ENCODE peak calls at places on chromosomes 3 and 15, in ten cellular contexts. A, R, N, H, O, Z, S, M, K and X are unnamed samples.

GRCh38 chr15:40045572-40046217 is 6.7 kb upstream of the SRP14 start:
- DNase-seq in Z (no peak), M (no peak), S (no peak), O (peak), K (no peak), H (no peak), R (no peak), N (no peak), A (no peak), X (no peak)

GRCh38 chr3:14463330-14464216 is 61.2 kb downstream of the SLC6A6 start:
- DNase-seq in R (no peak), K (no peak), H (no peak), S (no peak), O (no peak), Z (no peak), N (no peak), M (peak), A (no peak), X (no peak)

GRCh38 chr3:28915711-28916481 is 365.0 kb upstream of the RBMS3 start:
- DNase-seq in N (no peak), O (no peak), S (peak), R (no peak), H (peak), M (peak), K (peak), A (peak), Z (no peak), X (no peak)

GRCh38 chr3:183491109-183491922 is 62.9 kb upstream of the MCF2L2 start:
- DNase-seq in K (no peak), O (no peak), S (no peak), N (no peak), R (no peak), H (no peak), A (no peak), M (peak), Z (no peak), X (no peak)

GRCh38 chr3:65153850-65154512 is 466.2 kb upstream of the ADAMTS9 start:
- DNase-seq in A (no peak), S (peak), M (peak), K (no peak), N (no peak), H (no peak), R (no peak), Z (no peak), O (no peak), X (no peak)

GRCh38 chr15:42313463-42313862 is 40.2 kb upstream of the TMEM87A start:
- DNase-seq in M (peak), H (no peak), Z (no peak), K (no peak), N (no peak), R (no peak), O (no peak), S (peak), A (no peak), X (no peak)

GRCh38 chr3:195200010-195200822 is 70.7 kb downstream of the XXYLT1 start:
- DNase-seq in K (no peak), O (no peak), M (no peak), H (no peak), Z (no peak), R (no peak), A (no peak), S (no peak), N (no peak), X (no peak)

GRCh38 chr15:47184003-47184404 is 533.3 kb upstream of the SEMA6D start:
- DNase-seq in R (peak), O (no peak), Z (peak), H (no peak), K (no peak), S (peak), N (no peak), A (no peak), M (peak), X (peak)

GRCh38 chr15:31078461-31078860 is 23.1 kb downstream of the TRPM1 start:
- DNase-seq in S (no peak), Z (no peak), K (no peak), N (no peak), H (no peak), A (no peak), M (peak), O (no peak), R (no peak), X (no peak)
- TF ChIP-seq CTCF in S (no peak), Z (no peak), K (no peak), N (no peak), H (no peak), A (no peak), M (no peak), O (no peak), R (no peak), X (no peak)

DNA sequence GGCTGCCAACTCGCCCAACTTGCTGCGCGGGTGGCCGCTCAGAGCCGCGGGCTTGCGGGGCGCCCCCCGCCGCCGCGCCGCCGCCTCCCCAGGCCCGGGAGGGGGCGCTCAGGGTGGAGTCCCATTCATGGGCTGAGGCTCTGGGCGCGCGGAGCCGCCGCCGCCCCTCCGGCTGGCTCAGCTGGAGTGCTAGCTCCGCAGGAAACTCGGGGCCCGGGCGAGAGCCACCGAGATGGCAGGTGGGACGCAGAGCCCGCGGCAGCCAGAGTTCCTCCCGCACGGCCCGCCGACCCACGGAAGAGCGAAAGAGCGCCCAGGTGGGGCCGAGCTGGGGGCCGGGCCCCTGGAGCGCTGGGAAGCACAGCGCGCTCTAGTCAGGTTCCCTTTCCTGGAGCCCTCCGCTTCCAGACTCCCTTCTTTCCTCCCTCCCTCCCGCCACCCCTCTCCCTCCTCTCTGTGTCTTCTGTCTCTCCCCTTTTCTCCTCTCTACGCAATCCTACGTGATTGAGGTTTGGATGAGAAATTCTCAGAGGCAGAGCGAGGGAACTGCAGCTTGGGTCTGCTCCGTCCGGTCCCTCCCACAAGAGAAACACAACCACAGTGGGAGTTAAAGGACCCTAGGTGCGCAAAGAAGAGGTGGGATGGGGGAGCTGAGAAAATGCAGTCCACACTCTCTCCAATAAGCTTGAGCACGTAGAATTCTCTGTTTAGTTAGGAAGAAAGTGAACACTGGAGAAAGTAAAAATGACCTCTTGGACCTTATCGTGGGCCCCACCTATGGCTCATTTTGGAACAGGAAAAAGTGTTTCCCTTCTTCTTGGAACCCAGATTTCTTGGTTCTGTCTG is 317.3 kb downstream of the FGF12 start:
- DNase-seq in Z (peak), K (peak), N (no peak), M (peak), H (peak), A (peak), S (peak), O (no peak), R (no peak), X (peak)
- TF ChIP-seq CTCF in Z (no peak), K (no peak), N (no peak), M (peak), H (peak), A (peak), S (no peak), O (no peak), R (no peak), X (no peak)

GRCh38 chr15:99732711-99733267 is 448 bp downstream of the LYSMD4 start:
- DNase-seq in K (no peak), M (no peak), Z (no peak), A (no peak), H (peak), S (no peak), O (peak), N (no peak), R (no peak), X (peak)
- TF ChIP-seq CTCF in K (no peak), M (no peak), Z (no peak), A (no peak), H (no peak), S (no peak), O (no peak), N (no peak), R (no peak), X (no peak)

GRCh38 chr15:69412701-69413100 is 1.4 kb upstream of the KIF23 start:
- DNase-seq in H (no peak), O (no peak), N (no peak), Z (no peak), R (no peak), A (no peak), M (no peak), S (no peak), K (no peak), X (no peak)

GRCh38 chr15:69412274-69412673 is 1.9 kb upstream of the KIF23 start:
- DNase-seq in K (no peak), M (no peak), S (no peak), N (no peak), H (no peak), A (no peak), R (no peak), Z (no peak), O (no peak), X (no peak)

GRCh38 chr15:69408841-69409240 is 5.3 kb upstream of the KIF23 start:
- DNase-seq in K (no peak), S (no peak), Z (no peak), H (no peak), M (no peak), A (no peak), O (no peak), R (no peak), N (no peak), X (no peak)

GRCh38 chr15:69407719-69408400 is 6.3 kb upstream of the KIF23 start:
- DNase-seq in N (no peak), O (no peak), M (no peak), R (no peak), A (no peak), S (no peak), K (no peak), H (no peak), Z (no peak), X (no peak)

DNA sequence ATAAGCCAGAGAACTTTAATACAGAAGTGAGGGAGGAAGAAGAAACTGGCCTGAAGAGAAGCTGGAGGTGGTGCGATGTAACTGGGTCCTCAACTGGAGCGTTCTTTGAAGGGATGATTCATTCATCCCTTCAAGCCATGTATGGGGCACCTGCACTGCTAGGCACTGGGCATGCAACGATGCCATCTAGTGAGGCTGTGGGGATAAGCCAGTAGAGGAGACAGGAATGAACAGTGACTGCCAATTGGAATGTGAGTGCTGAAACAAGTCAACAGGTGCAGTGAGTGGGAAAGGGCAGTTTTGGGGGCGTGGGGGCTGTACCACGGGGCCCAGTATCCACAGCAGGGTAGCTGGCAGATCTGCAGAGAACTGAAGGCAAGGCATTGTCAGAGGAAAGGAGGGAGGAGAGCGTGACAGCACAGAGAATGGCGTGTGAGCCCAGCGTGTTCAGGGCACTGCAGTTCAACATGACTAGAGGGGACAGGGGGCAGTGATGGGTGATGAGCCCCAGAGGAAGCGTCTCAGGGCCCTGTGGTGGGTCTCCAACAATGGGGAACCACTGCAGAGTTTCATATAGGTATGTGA is 3.8 kb upstream of the KIF23 start:
- DNase-seq in M (peak), O (peak), A (no peak), Z (no peak), N (no peak), R (no peak), K (peak), H (peak), S (peak), X (no peak)
- TF ChIP-seq CTCF in M (peak), O (peak), A (peak), Z (no peak), N (no peak), R (no peak), K (peak), H (no peak), S (peak), X (no peak)

DNA sequence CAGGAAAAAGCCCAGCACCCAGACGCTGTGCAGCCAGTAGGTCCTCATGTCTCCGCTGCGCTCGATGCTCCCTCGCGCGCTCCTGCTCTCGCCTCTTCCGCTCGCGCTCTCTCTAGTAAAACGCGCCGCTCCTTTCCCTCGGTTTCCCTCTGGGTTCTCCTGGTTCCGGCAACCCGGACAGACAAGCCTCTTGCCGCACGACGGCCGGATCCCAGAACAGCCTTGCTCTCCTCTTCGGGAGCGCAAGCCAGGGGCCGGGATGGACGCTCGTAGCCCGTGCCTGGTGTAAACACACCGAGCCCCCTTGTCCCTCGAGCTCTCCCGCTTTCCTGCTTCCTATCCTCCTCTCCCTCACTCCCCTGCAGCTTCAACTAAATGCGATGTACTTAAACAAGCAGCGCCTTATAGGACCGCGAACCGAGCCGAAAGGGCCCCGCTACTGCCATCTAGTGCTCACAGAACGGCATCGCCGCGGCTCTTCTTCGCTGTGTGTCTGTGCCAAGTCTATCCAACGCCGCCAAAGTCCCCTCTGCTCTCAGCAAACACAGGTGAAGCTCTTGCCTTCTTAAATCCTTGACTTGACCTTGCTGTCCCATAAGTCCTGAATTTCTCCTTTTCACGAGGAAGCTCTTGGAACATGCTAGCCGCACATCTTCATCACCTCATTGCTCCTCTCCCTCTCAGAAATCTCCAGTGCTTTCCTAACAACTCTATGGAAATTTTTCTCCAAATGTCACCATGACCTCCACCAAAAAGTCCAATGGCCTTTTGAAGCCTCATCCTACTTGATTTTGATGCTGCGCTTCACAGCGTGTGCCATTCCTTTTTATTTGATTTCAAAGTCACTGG is 1037.2 kb downstream of the IGSF11 start:
- DNase-seq in K (peak), H (peak), R (peak), O (peak), S (peak), N (peak), M (peak), A (peak), Z (peak), X (peak)
- TF ChIP-seq CTCF in K (peak), H (peak), R (peak), O (peak), S (peak), N (peak), M (peak), A (peak), Z (peak), X (peak)